ENCODE peak calls at places on chromosomes 13 and 19, in six cellular contexts. One of them, this sample, is unnamed. For H3K9me3, the result is how much of the 10 kb centered on the place peaks cover.

GRCh38 chr19:42176990-42177685 is 40.3 kb downstream of the DEDD2 start:
- DNase-seq in PC-9: peak
- DNase-seq in T-helper 17 cell: peak
- DNase-seq in ovary: peak
- DNase-seq in tibial nerve: peak
- DNase-seq in upper lobe of left lung: peak
- DNase-seq in this sample: no peak

GRCh38 chr13:84400711-84401110 is 518.4 kb upstream of the SLITRK1 start:
- DNase-seq in PC-9: no peak
- DNase-seq in T-helper 17 cell: no peak
- DNase-seq in ovary: no peak
- DNase-seq in tibial nerve: no peak
- DNase-seq in upper lobe of left lung: no peak
- DNase-seq in this sample: no peak

GRCh38 chr13:33612641-33613638 is 205.0 kb upstream of the RFC3 start:
- DNase-seq in PC-9: no peak
- DNase-seq in T-helper 17 cell: no peak
- DNase-seq in ovary: no peak
- DNase-seq in tibial nerve: no peak
- DNase-seq in upper lobe of left lung: no peak
- DNase-seq in this sample: no peak

GRCh38 chr19:41866284-41866683 is 6.2 kb downstream of the RPS19 start:
- DNase-seq in PC-9: peak
- DNase-seq in T-helper 17 cell: no peak
- DNase-seq in ovary: no peak
- DNase-seq in tibial nerve: no peak
- DNase-seq in upper lobe of left lung: no peak
- DNase-seq in this sample: no peak

GRCh38 chr13:113567681-113568080 is 16.9 kb upstream of the TFDP1 start:
- DNase-seq in PC-9: no peak
- DNase-seq in T-helper 17 cell: no peak
- DNase-seq in ovary: no peak
- DNase-seq in tibial nerve: no peak
- DNase-seq in upper lobe of left lung: no peak
- DNase-seq in this sample: no peak

GRCh38 chr19:38657633-38658222 is 10.3 kb downstream of the ACTN4 start:
- DNase-seq in PC-9: peak
- DNase-seq in T-helper 17 cell: no peak
- DNase-seq in ovary: no peak
- DNase-seq in tibial nerve: no peak
- DNase-seq in upper lobe of left lung: no peak
- DNase-seq in this sample: no peak

GRCh38 chr19:461664-462551 is 1.1 kb upstream of the SHC2 start:
- DNase-seq in PC-9: no peak
- DNase-seq in T-helper 17 cell: no peak
- DNase-seq in ovary: peak
- DNase-seq in tibial nerve: no peak
- DNase-seq in upper lobe of left lung: peak
- DNase-seq in this sample: no peak

GRCh38 chr13:24050292-24050711 is 110.2 kb upstream of the SPATA13 start:
- DNase-seq in PC-9: peak
- DNase-seq in T-helper 17 cell: no peak
- DNase-seq in ovary: no peak
- DNase-seq in tibial nerve: no peak
- DNase-seq in upper lobe of left lung: peak
- DNase-seq in this sample: peak

GRCh38 chr13:50580684-50581305 is 262.7 kb downstream of the DLEU7 start:
- DNase-seq in PC-9: no peak
- DNase-seq in T-helper 17 cell: no peak
- DNase-seq in ovary: no peak
- DNase-seq in tibial nerve: no peak
- DNase-seq in upper lobe of left lung: no peak
- DNase-seq in this sample: no peak

GRCh38 chr13:109764474-109765292 is 21.7 kb downstream of the IRS2 start:
- DNase-seq in PC-9: no peak
- DNase-seq in T-helper 17 cell: no peak
- DNase-seq in ovary: no peak
- DNase-seq in tibial nerve: no peak
- DNase-seq in upper lobe of left lung: no peak
- DNase-seq in this sample: peak

GRCh38 chr13:97191143-97191542 is 31.0 kb upstream of the MBNL2 start:
- DNase-seq in PC-9: no peak
- DNase-seq in T-helper 17 cell: no peak
- DNase-seq in ovary: no peak
- DNase-seq in tibial nerve: no peak
- DNase-seq in upper lobe of left lung: no peak
- DNase-seq in this sample: no peak

GRCh38 chr13:51542358-51542972 is 41.8 kb upstream of the WDFY2 start:
- DNase-seq in PC-9: no peak
- DNase-seq in T-helper 17 cell: no peak
- DNase-seq in ovary: no peak
- DNase-seq in tibial nerve: no peak
- DNase-seq in upper lobe of left lung: no peak
- DNase-seq in this sample: no peak

GRCh38 chr13:94996445-94996844 is 284.1 kb upstream of the SOX21 start:
- DNase-seq in PC-9: no peak
- DNase-seq in T-helper 17 cell: no peak
- DNase-seq in ovary: no peak
- DNase-seq in tibial nerve: no peak
- DNase-seq in upper lobe of left lung: no peak
- DNase-seq in this sample: no peak

GRCh38 chr13:112217431-112217830 is 150.5 kb downstream of the SOX1 start:
- DNase-seq in PC-9: no peak
- DNase-seq in T-helper 17 cell: no peak
- DNase-seq in ovary: no peak
- DNase-seq in tibial nerve: no peak
- DNase-seq in upper lobe of left lung: no peak
- DNase-seq in this sample: no peak

GRCh38 chr13:74145249-74145970 is 11.2 kb upstream of the KLF12 start:
- DNase-seq in PC-9: no peak
- DNase-seq in T-helper 17 cell: no peak
- DNase-seq in ovary: no peak
- DNase-seq in tibial nerve: no peak
- DNase-seq in upper lobe of left lung: no peak
- DNase-seq in this sample: no peak

GRCh38 chr19:9673912-9674668 is 810 bp downstream of the ZNF562 start:
- DNase-seq in PC-9: peak
- DNase-seq in T-helper 17 cell: no peak
- DNase-seq in ovary: no peak
- DNase-seq in tibial nerve: no peak
- DNase-seq in upper lobe of left lung: no peak
- DNase-seq in this sample: no peak

GRCh38 chr13:75195479-75196111 is 286.4 kb downstream of the TBC1D4 start:
- DNase-seq in PC-9: no peak
- DNase-seq in T-helper 17 cell: no peak
- DNase-seq in ovary: no peak
- DNase-seq in tibial nerve: no peak
- DNase-seq in upper lobe of left lung: no peak
- DNase-seq in this sample: no peak

GRCh38 chr13:107585466-107585865 is 629.9 kb downstream of the LIG4 start:
- DNase-seq in PC-9: no peak
- DNase-seq in T-helper 17 cell: no peak
- DNase-seq in ovary: no peak
- DNase-seq in tibial nerve: no peak
- DNase-seq in upper lobe of left lung: no peak
- DNase-seq in this sample: no peak

GRCh38 chr13:90068658-90069057 is 1278.8 kb upstream of the MIR17HG start:
- DNase-seq in PC-9: no peak
- DNase-seq in T-helper 17 cell: no peak
- DNase-seq in ovary: no peak
- DNase-seq in tibial nerve: no peak
- DNase-seq in upper lobe of left lung: no peak
- DNase-seq in this sample: no peak

GRCh38 chr13:45626731-45627374 is 11.3 kb upstream of the ERICH6B start:
- DNase-seq in PC-9: no peak
- DNase-seq in T-helper 17 cell: no peak
- DNase-seq in ovary: no peak
- DNase-seq in tibial nerve: no peak
- DNase-seq in upper lobe of left lung: no peak
- DNase-seq in this sample: no peak

GRCh38 chr19:4609878-4610511 is 29.3 kb upstream of the TNFAIP8L1 start:
- DNase-seq in PC-9: no peak
- DNase-seq in T-helper 17 cell: no peak
- DNase-seq in ovary: no peak
- DNase-seq in tibial nerve: no peak
- DNase-seq in upper lobe of left lung: peak
- DNase-seq in this sample: no peak

GRCh38 chr19:46975918-46976782 is 43.5 kb upstream of the NPAS1 start:
- DNase-seq in PC-9: peak
- DNase-seq in T-helper 17 cell: no peak
- DNase-seq in ovary: peak
- DNase-seq in tibial nerve: peak
- DNase-seq in upper lobe of left lung: peak
- DNase-seq in this sample: peak

GRCh38 chr19:11984986-11985385 is 20.1 kb downstream of the ZNF763 start:
- DNase-seq in PC-9: no peak
- DNase-seq in T-helper 17 cell: no peak
- DNase-seq in ovary: no peak
- DNase-seq in tibial nerve: no peak
- DNase-seq in upper lobe of left lung: no peak
- DNase-seq in this sample: no peak

GRCh38 chr19:11978492-11979100 is 13.8 kb downstream of the ZNF763 start:
- DNase-seq in PC-9: no peak
- DNase-seq in T-helper 17 cell: no peak
- DNase-seq in ovary: no peak
- DNase-seq in tibial nerve: no peak
- DNase-seq in upper lobe of left lung: no peak
- DNase-seq in this sample: no peak

GRCh38 chr19:11982526-11982925 is 17.7 kb downstream of the ZNF763 start:
- DNase-seq in PC-9: no peak
- DNase-seq in T-helper 17 cell: no peak
- DNase-seq in ovary: no peak
- DNase-seq in tibial nerve: no peak
- DNase-seq in upper lobe of left lung: no peak
- DNase-seq in this sample: no peak

DNA sequence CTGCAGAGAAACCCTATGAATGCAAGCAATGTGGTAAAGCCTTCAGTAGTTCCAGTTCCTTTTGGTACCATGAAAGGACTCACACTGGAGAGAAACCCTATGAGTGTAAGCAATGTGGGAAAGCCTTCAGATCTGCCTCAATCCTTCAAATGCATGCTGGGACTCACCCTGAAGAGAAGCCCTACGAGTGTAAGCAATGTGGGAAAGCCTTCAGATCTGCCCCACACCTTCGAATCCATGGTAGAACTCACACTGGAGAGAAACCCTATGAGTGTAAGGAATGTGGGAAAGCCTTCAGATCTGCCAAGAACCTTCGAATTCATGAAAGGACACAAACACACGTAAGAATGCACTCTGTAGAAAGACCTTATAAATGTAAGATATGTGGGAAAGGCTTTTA is 14.7 kb downstream of the ZNF763 start:
- DNase-seq in PC-9: no peak
- DNase-seq in T-helper 17 cell: no peak
- DNase-seq in ovary: no peak
- DNase-seq in tibial nerve: no peak
- DNase-seq in upper lobe of left lung: no peak
- DNase-seq in this sample: no peak
- H3K9me3 ChIP-seq in PC-9: under half
- H3K9me3 ChIP-seq in T-helper 17 cell: under half
- H3K9me3 ChIP-seq in ovary: under half
- H3K9me3 ChIP-seq in tibial nerve: under half
- H3K9me3 ChIP-seq in upper lobe of left lung: half or more
- H3K9me3 ChIP-seq in this sample: under half

GRCh38 chr19:50893047-50893737 is 18.0 kb downstream of the KLK4 start:
- DNase-seq in PC-9: no peak
- DNase-seq in T-helper 17 cell: no peak
- DNase-seq in ovary: no peak
- DNase-seq in tibial nerve: no peak
- DNase-seq in upper lobe of left lung: no peak
- DNase-seq in this sample: no peak
- H3K9me3 ChIP-seq in PC-9: under half
- H3K9me3 ChIP-seq in T-helper 17 cell: under half
- H3K9me3 ChIP-seq in ovary: under half
- H3K9me3 ChIP-seq in tibial nerve: under half
- H3K9me3 ChIP-seq in upper lobe of left lung: under half
- H3K9me3 ChIP-seq in this sample: under half

DNA sequence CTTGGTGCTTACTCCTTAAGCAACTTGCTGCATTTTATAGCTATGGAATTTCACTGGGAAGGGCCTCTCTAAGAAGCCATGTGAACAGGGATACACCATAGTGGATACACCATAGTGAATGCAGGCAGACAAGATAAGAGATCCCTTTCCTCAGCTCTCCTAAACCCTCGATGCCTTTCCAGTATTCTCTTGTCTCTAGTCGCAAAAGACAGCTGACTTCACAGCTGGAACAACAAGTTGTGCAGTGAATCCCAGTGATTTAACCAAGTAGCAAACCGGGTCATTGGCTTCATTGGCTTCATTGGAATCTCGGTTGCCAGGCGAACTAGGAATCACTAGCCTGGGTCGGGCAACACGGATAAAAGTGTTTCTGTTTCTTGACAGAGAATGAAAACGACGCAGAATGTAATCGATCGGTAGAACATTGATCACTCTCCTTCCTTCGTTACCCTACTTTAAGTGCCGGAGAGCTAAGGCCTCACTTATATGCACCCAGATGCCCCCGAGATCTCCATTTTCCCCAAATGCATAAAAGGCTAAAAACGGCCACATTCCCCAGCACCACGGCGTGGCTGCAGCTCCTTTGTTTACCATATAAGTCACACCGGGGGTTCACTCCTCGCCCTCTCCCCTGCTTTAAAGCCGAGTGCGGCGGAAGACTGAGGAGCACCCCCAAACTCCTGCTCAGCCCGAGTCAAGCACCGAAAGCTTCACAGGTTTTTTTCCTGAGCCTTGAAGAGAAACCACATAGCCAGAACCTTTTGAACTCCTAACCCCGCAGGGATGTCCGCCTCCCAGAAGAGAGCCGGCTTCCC is 674 bp downstream of the TRPC4 start:
- DNase-seq in PC-9: peak
- DNase-seq in T-helper 17 cell: no peak
- DNase-seq in ovary: peak
- DNase-seq in tibial nerve: no peak
- DNase-seq in upper lobe of left lung: no peak
- DNase-seq in this sample: no peak
- H3K9me3 ChIP-seq in PC-9: under half
- H3K9me3 ChIP-seq in T-helper 17 cell: under half
- H3K9me3 ChIP-seq in ovary: under half
- H3K9me3 ChIP-seq in tibial nerve: under half
- H3K9me3 ChIP-seq in upper lobe of left lung: under half
- H3K9me3 ChIP-seq in this sample: under half

DNA sequence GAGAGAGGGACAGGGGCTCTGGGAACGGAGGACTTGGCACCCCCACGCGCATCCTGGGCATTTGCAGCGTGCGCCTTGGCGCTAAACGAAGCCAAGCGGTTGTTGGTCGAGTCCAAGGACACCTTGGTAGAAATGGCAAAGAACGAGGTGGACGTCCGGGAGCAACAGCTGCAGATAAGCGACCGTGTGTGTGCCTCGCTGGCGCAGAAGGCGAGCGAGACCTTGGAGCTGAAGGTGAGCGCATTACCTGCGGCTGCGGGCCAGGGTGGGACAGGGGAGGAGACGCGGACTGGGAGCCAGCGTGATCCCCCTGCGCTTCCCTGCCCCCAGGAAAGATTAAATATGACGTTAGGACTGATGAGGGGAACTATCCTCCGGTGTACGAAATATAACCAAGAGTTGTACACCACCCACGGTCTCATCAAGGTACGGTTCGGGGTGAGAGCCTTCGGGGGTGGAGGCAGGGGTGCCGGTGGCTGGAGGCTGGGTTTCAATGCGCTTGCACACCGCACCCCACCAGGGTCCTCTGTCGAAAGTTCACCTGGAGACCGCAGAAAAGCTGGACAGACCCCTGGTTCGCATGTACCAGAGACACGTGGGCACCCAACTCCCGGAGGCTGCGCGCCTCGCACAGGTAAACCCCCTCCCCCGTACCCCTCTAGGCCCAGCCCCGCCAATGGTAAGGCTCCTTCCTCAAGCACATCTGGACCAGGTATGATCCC is 27.8 kb upstream of the CASP14 start:
- DNase-seq in PC-9: no peak
- DNase-seq in T-helper 17 cell: no peak
- DNase-seq in ovary: no peak
- DNase-seq in tibial nerve: no peak
- DNase-seq in upper lobe of left lung: no peak
- DNase-seq in this sample: no peak
- H3K9me3 ChIP-seq in PC-9: under half
- H3K9me3 ChIP-seq in T-helper 17 cell: under half
- H3K9me3 ChIP-seq in ovary: under half
- H3K9me3 ChIP-seq in tibial nerve: under half
- H3K9me3 ChIP-seq in upper lobe of left lung: under half
- H3K9me3 ChIP-seq in this sample: under half

This sample was measured in gastrocnemius medialis.